ENCODE peak calls at places on chromosomes 3 and 15, in five cellular contexts. O is GM12878, F is H1, X is HepG2, V is K562. K is an unnamed sample.

GRCh38 chr3:16665282-16665741 is 60.1 kb upstream of the DAZL start:
- DNase-seq in O (no peak), F (no peak), X (no peak), V (no peak), K (peak; percentile 60)

GRCh38 chr15:78808550-78808949 is 2.7 kb downstream of the ADAMTS7 start:
- DNase-seq in O (no peak), F (no peak), X (peak; percentile 39), V (peak; percentile 56), K (peak; percentile 79)

GRCh38 chr15:31446546-31446945 is 119.9 kb downstream of the KLF13 start:
- DNase-seq in O (no peak), F (peak; percentile 2), X (no peak), V (no peak), K (no peak)

GRCh38 chr3:50242778-50243551 is 7.0 kb downstream of the GNAI2 start:
- DNase-seq in O (no peak), F (no peak), X (no peak), V (no peak), K (peak; percentile 60)

GRCh38 chr15:91465086-91465485 is 365.0 kb downstream of the SV2B start:
- DNase-seq in O (no peak), F (no peak), X (no peak), V (no peak), K (no peak)

GRCh38 chr3:53846134-53846850 is at the start of the genes CHDH and IL17RB:
- DNase-seq in O (no peak), F (no peak), X (peak; percentile 77), V (peak; percentile 58), K (peak; percentile 78)

GRCh38 chr15:93803406-93803805 is 428.0 kb upstream of the MCTP2 start:
- DNase-seq in O (no peak), F (no peak), X (no peak), V (no peak), K (no peak)

GRCh38 chr3:33277193-33277882 is at the start of gene FBXL2:
- DNase-seq in O (no peak), F (peak; percentile 95), X (peak; percentile 75), V (peak; percentile 99), K (peak; percentile 96)

GRCh38 chr15:42940527-42940926 is 19.9 kb upstream of the TTBK2 start:
- DNase-seq in O (no peak), F (no peak), X (no peak), V (no peak), K (no peak)

GRCh38 chr3:63661242-63661641 is 8.8 kb downstream of the SNTN start:
- DNase-seq in O (no peak), F (no peak), X (no peak), V (no peak), K (peak; percentile 7)

GRCh38 chr3:36540898-36541518 is 160.7 kb downstream of the STAC start:
- DNase-seq in O (no peak), F (peak; percentile 52), X (peak; percentile 4), V (no peak), K (peak; percentile 81)

GRCh38 chr3:129118745-129119144 is 2.9 kb downstream of the RAB43 start:
- DNase-seq in O (no peak), F (no peak), X (no peak), V (no peak), K (no peak)

GRCh38 chr15:51992953-51993352 is 21.4 kb upstream of the LEO1 start:
- DNase-seq in O (no peak), F (no peak), X (peak; percentile 77), V (no peak), K (no peak)

GRCh38 chr3:184756151-184756681 is 44.4 kb upstream of the MAGEF1 start:
- DNase-seq in O (no peak), F (no peak), X (no peak), V (no peak), K (peak; percentile 77)

GRCh38 chr15:48392356-48392755 is 61.1 kb downstream of the DUT start:
- DNase-seq in O (no peak), F (no peak), X (no peak), V (no peak), K (no peak)

GRCh38 chr3:70871909-70872656 is 559.6 kb upstream of the MDFIC2 start:
- DNase-seq in O (no peak), F (no peak), X (no peak), V (no peak), K (no peak)

GRCh38 chr15:79380755-79381499 is 51.2 kb upstream of the MINAR1 start:
- DNase-seq in O (peak; percentile 15), F (peak; percentile 89), X (peak; percentile 63), V (peak; percentile 72), K (peak; percentile 87)

GRCh38 chr3:182682263-182683229 is 110.8 kb upstream of the ATP11B start:
- DNase-seq in O (peak; percentile 5), F (peak; percentile 84), X (peak; percentile 12), V (peak; percentile 53), K (peak; percentile 85)

GRCh38 chr3:119181765-119182164 is 8.4 kb downstream of the UPK1B start:
- DNase-seq in O (no peak), F (no peak), X (no peak), V (no peak), K (peak; percentile 22)

GRCh38 chr3:4898454-4899313 is 80.6 kb upstream of the BHLHE40 start:
- DNase-seq in O (peak; percentile 53), F (no peak), X (no peak), V (peak; percentile 57), K (no peak)
- TF ChIP-seq CREB1 in O (peak; percentile 43), F (no peak), X (no peak), V (no peak), K (no peak)

GRCh38 chr15:74682954-74683353 is 12.9 kb downstream of the EDC3 start:
- DNase-seq in O (no peak), F (no peak), X (no peak), V (no peak), K (no peak)

GRCh38 chr15:74680461-74680860 is 15.4 kb downstream of the EDC3 start:
- DNase-seq in O (no peak), F (no peak), X (no peak), V (no peak), K (no peak)

DNA sequence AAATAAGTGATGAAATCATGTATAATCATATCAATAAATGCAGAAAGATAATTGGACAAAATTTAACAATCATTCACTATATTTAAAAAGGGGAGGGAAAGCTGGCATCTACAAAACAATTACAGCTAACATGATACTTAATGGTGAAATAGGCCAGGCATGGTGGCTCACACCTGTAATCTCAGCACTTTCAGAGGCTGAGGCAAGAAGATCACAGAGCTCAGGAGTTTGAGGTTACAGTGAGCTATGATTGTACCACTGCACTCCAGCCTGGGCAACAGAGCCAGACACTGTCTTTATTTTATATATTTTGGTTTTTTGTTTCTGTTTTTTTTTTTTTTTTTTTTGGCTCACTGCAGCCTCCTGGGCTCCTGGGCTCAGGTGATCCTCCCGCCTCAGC is 12.1 kb downstream of the EDC3 start:
- DNase-seq in O (no peak), F (no peak), X (no peak), V (no peak), K (no peak)
- H2AFZ ChIP-seq in O (no peak overlapping the region), F (no peak overlapping the region), X (no peak overlapping the region), V (no peak overlapping the region), K (no peak overlapping the region)

GRCh38 chr3:72190050-72190449 is 405.1 kb upstream of the PROK2 start:
- DNase-seq in O (no peak), F (no peak), X (no peak), V (no peak), K (no peak)

GRCh38 chr3:72189344-72189743 is 404.4 kb upstream of the PROK2 start:
- DNase-seq in O (no peak), F (no peak), X (no peak), V (no peak), K (no peak)

GRCh38 chr3:72193768-72194463 is 409.0 kb upstream of the PROK2 start:
- DNase-seq in O (no peak), F (no peak), X (no peak), V (no peak), K (no peak)

GRCh38 chr3:72192572-72192971 is 407.6 kb upstream of the PROK2 start:
- DNase-seq in O (no peak), F (no peak), X (no peak), V (no peak), K (no peak)

DNA sequence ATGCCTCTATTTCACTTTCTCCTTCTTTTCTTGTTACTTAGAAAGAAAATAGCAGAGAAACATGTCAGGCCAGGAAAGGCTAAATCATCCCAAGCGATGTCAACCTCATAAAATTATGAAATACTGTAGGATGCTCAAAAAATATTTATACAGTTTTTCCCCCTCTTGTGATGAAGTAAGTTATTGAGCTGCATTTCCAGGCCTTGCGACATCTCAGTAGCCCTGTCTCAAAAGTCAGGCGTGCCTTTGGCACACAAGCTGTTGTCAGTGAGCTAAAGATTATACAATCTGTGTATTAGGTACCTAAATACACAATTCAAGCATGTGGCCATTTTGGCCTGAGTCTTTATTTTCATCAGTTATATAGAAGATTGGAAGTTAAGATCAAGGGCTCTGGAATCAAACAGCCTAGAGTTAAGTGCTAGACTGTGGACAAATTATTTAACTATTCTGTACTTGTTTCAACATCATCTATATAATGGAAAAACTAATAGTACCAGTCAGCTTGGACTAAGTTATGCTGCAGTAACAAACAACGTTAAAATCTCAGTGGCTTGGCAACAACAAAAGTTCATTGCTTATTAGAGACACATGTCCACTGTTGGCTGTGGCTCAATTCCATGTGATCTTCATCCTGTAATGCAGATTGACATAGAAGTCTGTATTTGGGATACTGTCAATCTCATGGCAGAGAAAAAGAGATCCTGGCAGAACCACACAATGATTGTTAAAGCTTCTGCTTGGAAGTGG is 406.4 kb upstream of the PROK2 start:
- DNase-seq in O (no peak), F (no peak), X (no peak), V (no peak), K (no peak)
- TF ChIP-seq CREB1 in O (no peak), F (no peak), X (no peak), V (no peak), K (no peak)

GRCh38 chr3:113552851-113553250 is 20.5 kb downstream of the SIDT1 start:
- DNase-seq in O (no peak), F (no peak), X (no peak), V (no peak), K (peak; percentile 28)
- H2AFZ ChIP-seq in O (no peak overlapping the region), F (peak overlapping the region; percentile 19), X (no peak overlapping the region), V (no peak overlapping the region), K (peak overlapping the region; percentile 69)

GRCh38 chr3:146680602-146681001 is 75.5 kb upstream of the PLSCR5 start:
- DNase-seq in O (no peak), F (no peak), X (no peak), V (no peak), K (no peak)

GRCh38 chr3:146679191-146679590 is 74.0 kb upstream of the PLSCR5 start:
- DNase-seq in O (no peak), F (no peak), X (no peak), V (no peak), K (no peak)

GRCh38 chr3:146679995-146680394 is 74.8 kb upstream of the PLSCR5 start:
- DNase-seq in O (no peak), F (no peak), X (no peak), V (no peak), K (no peak)

GRCh38 chr3:146685050-146685814 is 80.1 kb upstream of the PLSCR5 start:
- DNase-seq in O (no peak), F (no peak), X (no peak), V (no peak), K (no peak)

GRCh38 chr3:146682176-146682575 is 77.0 kb upstream of the PLSCR5 start:
- DNase-seq in O (no peak), F (no peak), X (no peak), V (no peak), K (no peak)
- TF ChIP-seq CREB1 in O (no peak), F (no peak), X (no peak), V (no peak), K (no peak)

K was measured in GM23338.